ENCODE peak calls at places on chromosomes 2 and 18, in nine cellular contexts. One of them, this sample, is unnamed. For H3K9me3, the result is how much of the 10 kb centered on the place peaks cover.

GRCh38 chr2:28326873-28327495 is 65.7 kb upstream of the FOSL2 start:
- DNase-seq in neuronal stem cell: no peak
- DNase-seq in A549: no peak
- DNase-seq in fibroblast of lung: peak
- DNase-seq in kidney: peak
- DNase-seq in HepG2: no peak
- DNase-seq in transverse colon: no peak
- DNase-seq in hepatocyte: no peak
- DNase-seq in aorta: no peak
- DNase-seq in this sample: no peak

GRCh38 chr2:175630319-175631246 is 371.5 kb downstream of the LNPK start:
- DNase-seq in neuronal stem cell: no peak
- DNase-seq in kidney: no peak
- DNase-seq in HepG2: peak
- DNase-seq in A549: no peak
- DNase-seq in fibroblast of lung: no peak
- DNase-seq in transverse colon: no peak
- DNase-seq in hepatocyte: peak
- DNase-seq in aorta: no peak
- DNase-seq in this sample: no peak

GRCh38 chr2:233800231-233800630 is 22.1 kb downstream of the MROH2A start:
- DNase-seq in neuronal stem cell: no peak
- DNase-seq in A549: no peak
- DNase-seq in fibroblast of lung: no peak
- DNase-seq in transverse colon: no peak
- DNase-seq in kidney: no peak
- DNase-seq in hepatocyte: no peak
- DNase-seq in HepG2: no peak
- DNase-seq in aorta: peak
- DNase-seq in this sample: no peak

GRCh38 chr2:105919826-105920225 is 175.1 kb downstream of the NCK2 start:
- DNase-seq in neuronal stem cell: no peak
- DNase-seq in aorta: peak
- DNase-seq in kidney: no peak
- DNase-seq in HepG2: peak
- DNase-seq in fibroblast of lung: peak
- DNase-seq in transverse colon: peak
- DNase-seq in A549: peak
- DNase-seq in hepatocyte: peak
- DNase-seq in this sample: peak

GRCh38 chr18:11407900-11408299 is 201.5 kb upstream of the SLC35G4 start:
- DNase-seq in hepatocyte: no peak
- DNase-seq in kidney: no peak
- DNase-seq in neuronal stem cell: no peak
- DNase-seq in A549: no peak
- DNase-seq in fibroblast of lung: peak
- DNase-seq in transverse colon: no peak
- DNase-seq in aorta: no peak
- DNase-seq in HepG2: no peak
- DNase-seq in this sample: no peak

GRCh38 chr18:57544958-57545661 is 41.4 kb downstream of the FECH start:
- DNase-seq in neuronal stem cell: no peak
- DNase-seq in A549: no peak
- DNase-seq in fibroblast of lung: no peak
- DNase-seq in kidney: no peak
- DNase-seq in hepatocyte: no peak
- DNase-seq in aorta: no peak
- DNase-seq in transverse colon: no peak
- DNase-seq in HepG2: no peak
- DNase-seq in this sample: no peak

GRCh38 chr2:45734952-45735351 is 83.5 kb downstream of the PRKCE start:
- DNase-seq in kidney: no peak
- DNase-seq in aorta: no peak
- DNase-seq in fibroblast of lung: no peak
- DNase-seq in neuronal stem cell: no peak
- DNase-seq in HepG2: no peak
- DNase-seq in transverse colon: no peak
- DNase-seq in A549: no peak
- DNase-seq in hepatocyte: no peak
- DNase-seq in this sample: no peak

GRCh38 chr18:5817821-5818220 is 77.5 kb downstream of the TMEM200C start:
- DNase-seq in fibroblast of lung: no peak
- DNase-seq in kidney: no peak
- DNase-seq in hepatocyte: no peak
- DNase-seq in aorta: no peak
- DNase-seq in neuronal stem cell: no peak
- DNase-seq in A549: no peak
- DNase-seq in transverse colon: no peak
- DNase-seq in HepG2: no peak
- DNase-seq in this sample: no peak

GRCh38 chr2:28608829-28609400 is 113.1 kb downstream of the PLB1 start:
- DNase-seq in fibroblast of lung: no peak
- DNase-seq in transverse colon: no peak
- DNase-seq in hepatocyte: no peak
- DNase-seq in kidney: no peak
- DNase-seq in neuronal stem cell: no peak
- DNase-seq in aorta: peak
- DNase-seq in A549: no peak
- DNase-seq in HepG2: no peak
- DNase-seq in this sample: no peak

GRCh38 chr2:201807452-201807980 is 1.2 kb downstream of the CDK15 start:
- DNase-seq in fibroblast of lung: peak
- DNase-seq in A549: no peak
- DNase-seq in HepG2: no peak
- DNase-seq in neuronal stem cell: no peak
- DNase-seq in aorta: peak
- DNase-seq in kidney: peak
- DNase-seq in transverse colon: no peak
- DNase-seq in hepatocyte: peak
- DNase-seq in this sample: no peak

GRCh38 chr18:57833441-57834101 is 30.5 kb upstream of the ATP8B1 start:
- DNase-seq in hepatocyte: peak
- DNase-seq in HepG2: peak
- DNase-seq in neuronal stem cell: no peak
- DNase-seq in fibroblast of lung: peak
- DNase-seq in A549: no peak
- DNase-seq in aorta: no peak
- DNase-seq in transverse colon: no peak
- DNase-seq in kidney: no peak
- DNase-seq in this sample: no peak

GRCh38 chr2:201129044-201129505 is 13.1 kb downstream of the CFLAR start:
- DNase-seq in A549: no peak
- DNase-seq in hepatocyte: peak
- DNase-seq in transverse colon: peak
- DNase-seq in HepG2: peak
- DNase-seq in aorta: no peak
- DNase-seq in fibroblast of lung: no peak
- DNase-seq in neuronal stem cell: no peak
- DNase-seq in kidney: no peak
- DNase-seq in this sample: no peak

GRCh38 chr2:36352024-36352398 is 3.6 kb upstream of the CRIM1 start:
- DNase-seq in kidney: no peak
- DNase-seq in aorta: no peak
- DNase-seq in HepG2: peak
- DNase-seq in neuronal stem cell: no peak
- DNase-seq in transverse colon: no peak
- DNase-seq in hepatocyte: peak
- DNase-seq in fibroblast of lung: peak
- DNase-seq in A549: no peak
- DNase-seq in this sample: no peak

GRCh38 chr2:36561223-36561944 is 36.6 kb downstream of the FEZ2 start:
- DNase-seq in A549: peak
- DNase-seq in kidney: no peak
- DNase-seq in neuronal stem cell: no peak
- DNase-seq in hepatocyte: peak
- DNase-seq in fibroblast of lung: peak
- DNase-seq in HepG2: peak
- DNase-seq in aorta: no peak
- DNase-seq in transverse colon: peak
- DNase-seq in this sample: no peak

GRCh38 chr2:185417111-185417510 is 321.5 kb upstream of the FSIP2 start:
- DNase-seq in A549: no peak
- DNase-seq in neuronal stem cell: no peak
- DNase-seq in fibroblast of lung: no peak
- DNase-seq in hepatocyte: no peak
- DNase-seq in transverse colon: no peak
- DNase-seq in HepG2: no peak
- DNase-seq in kidney: no peak
- DNase-seq in aorta: no peak
- DNase-seq in this sample: no peak

GRCh38 chr2:80517301-80517700 is 212.7 kb upstream of the LRRTM1 start:
- DNase-seq in aorta: no peak
- DNase-seq in fibroblast of lung: no peak
- DNase-seq in hepatocyte: no peak
- DNase-seq in transverse colon: no peak
- DNase-seq in HepG2: no peak
- DNase-seq in kidney: no peak
- DNase-seq in A549: no peak
- DNase-seq in neuronal stem cell: no peak
- DNase-seq in this sample: no peak

GRCh38 chr2:61177727-61178549 is 15.9 kb downstream of the C2orf74 start:
- DNase-seq in hepatocyte: no peak
- DNase-seq in aorta: no peak
- DNase-seq in A549: no peak
- DNase-seq in HepG2: peak
- DNase-seq in fibroblast of lung: peak
- DNase-seq in kidney: peak
- DNase-seq in transverse colon: peak
- DNase-seq in neuronal stem cell: no peak
- DNase-seq in this sample: peak

GRCh38 chr2:217683096-217683870 is 319.5 kb downstream of the TNS1 start:
- DNase-seq in aorta: no peak
- DNase-seq in neuronal stem cell: no peak
- DNase-seq in hepatocyte: no peak
- DNase-seq in fibroblast of lung: no peak
- DNase-seq in kidney: no peak
- DNase-seq in transverse colon: no peak
- DNase-seq in A549: no peak
- DNase-seq in HepG2: no peak
- DNase-seq in this sample: no peak

GRCh38 chr2:28048341-28048740 is 157.8 kb downstream of the BABAM2 start:
- DNase-seq in HepG2: no peak
- DNase-seq in neuronal stem cell: no peak
- DNase-seq in A549: no peak
- DNase-seq in transverse colon: no peak
- DNase-seq in hepatocyte: no peak
- DNase-seq in fibroblast of lung: peak
- DNase-seq in kidney: no peak
- DNase-seq in aorta: no peak
- DNase-seq in this sample: no peak

GRCh38 chr2:154125900-154126299 is 254.2 kb downstream of the GALNT13 start:
- DNase-seq in transverse colon: no peak
- DNase-seq in A549: no peak
- DNase-seq in HepG2: no peak
- DNase-seq in aorta: no peak
- DNase-seq in neuronal stem cell: no peak
- DNase-seq in fibroblast of lung: peak
- DNase-seq in kidney: no peak
- DNase-seq in hepatocyte: no peak
- DNase-seq in this sample: no peak

GRCh38 chr2:154120706-154121105 is 249.0 kb downstream of the GALNT13 start:
- DNase-seq in transverse colon: no peak
- DNase-seq in neuronal stem cell: no peak
- DNase-seq in fibroblast of lung: no peak
- DNase-seq in aorta: no peak
- DNase-seq in hepatocyte: no peak
- DNase-seq in kidney: no peak
- DNase-seq in A549: no peak
- DNase-seq in HepG2: no peak
- DNase-seq in this sample: no peak
- H3K9me3 ChIP-seq in transverse colon: under half
- H3K9me3 ChIP-seq in neuronal stem cell: under half
- H3K9me3 ChIP-seq in fibroblast of lung: under half
- H3K9me3 ChIP-seq in aorta: under half
- H3K9me3 ChIP-seq in hepatocyte: under half
- H3K9me3 ChIP-seq in kidney: under half
- H3K9me3 ChIP-seq in A549: under half
- H3K9me3 ChIP-seq in HepG2: under half
- H3K9me3 ChIP-seq in this sample: under half

DNA sequence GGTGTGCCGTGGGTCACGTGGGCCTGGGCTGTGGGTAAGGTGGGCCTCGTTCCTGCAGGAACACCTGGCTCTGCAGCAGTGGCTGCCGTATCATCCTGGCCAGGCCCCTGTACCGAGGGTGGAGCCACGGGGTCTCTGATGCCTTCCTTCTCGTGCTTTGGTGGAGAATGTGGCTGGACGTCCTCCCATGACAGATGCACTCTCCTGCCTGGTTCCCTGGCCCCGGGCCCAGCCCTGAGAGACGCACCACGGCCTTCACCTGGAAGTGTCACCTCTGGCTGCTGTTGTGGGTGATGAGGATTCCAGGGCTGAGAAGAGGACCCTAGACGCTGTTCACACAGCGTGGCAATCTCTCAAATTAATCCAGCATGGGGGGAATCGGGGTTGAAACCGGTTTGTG is 49.5 kb downstream of the NFATC1 start:
- DNase-seq in neuronal stem cell: no peak
- DNase-seq in kidney: no peak
- DNase-seq in transverse colon: no peak
- DNase-seq in HepG2: no peak
- DNase-seq in aorta: no peak
- DNase-seq in A549: no peak
- DNase-seq in fibroblast of lung: no peak
- DNase-seq in hepatocyte: no peak
- DNase-seq in this sample: no peak
- H3K9me3 ChIP-seq in neuronal stem cell: under half
- H3K9me3 ChIP-seq in kidney: under half
- H3K9me3 ChIP-seq in transverse colon: under half
- H3K9me3 ChIP-seq in HepG2: under half
- H3K9me3 ChIP-seq in aorta: under half
- H3K9me3 ChIP-seq in A549: under half
- H3K9me3 ChIP-seq in fibroblast of lung: under half
- H3K9me3 ChIP-seq in hepatocyte: under half
- H3K9me3 ChIP-seq in this sample: under half

DNA sequence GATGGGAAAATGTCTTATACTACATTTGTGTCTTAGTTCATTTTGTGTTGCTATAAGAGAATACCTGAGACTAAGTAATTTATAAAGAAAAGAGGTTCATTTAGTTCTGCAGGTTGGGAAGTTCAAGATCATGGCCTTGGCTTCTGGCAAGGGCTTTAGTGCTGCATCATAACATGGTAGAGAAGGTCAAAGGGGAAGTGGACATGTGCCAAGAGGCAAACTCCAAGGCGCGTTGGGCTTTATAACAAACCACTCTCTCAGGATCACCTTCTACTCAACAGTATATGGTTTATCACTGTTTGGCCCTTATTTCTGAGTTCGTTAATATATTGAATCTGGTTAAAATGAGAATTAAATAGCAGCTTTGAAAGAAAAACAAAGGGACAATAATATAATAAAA is 58.2 kb downstream of the ICA1L start:
- DNase-seq in HepG2: no peak
- DNase-seq in hepatocyte: no peak
- DNase-seq in neuronal stem cell: no peak
- DNase-seq in transverse colon: no peak
- DNase-seq in fibroblast of lung: no peak
- DNase-seq in kidney: no peak
- DNase-seq in aorta: no peak
- DNase-seq in A549: no peak
- DNase-seq in this sample: no peak
- H3K9me3 ChIP-seq in HepG2: under half
- H3K9me3 ChIP-seq in hepatocyte: under half
- H3K9me3 ChIP-seq in neuronal stem cell: under half
- H3K9me3 ChIP-seq in transverse colon: under half
- H3K9me3 ChIP-seq in fibroblast of lung: under half
- H3K9me3 ChIP-seq in kidney: under half
- H3K9me3 ChIP-seq in aorta: under half
- H3K9me3 ChIP-seq in A549: under half
- H3K9me3 ChIP-seq in this sample: under half

GRCh38 chr2:2850218-2850850 is 519.3 kb upstream of the MYT1L start:
- DNase-seq in kidney: no peak
- DNase-seq in HepG2: no peak
- DNase-seq in aorta: no peak
- DNase-seq in transverse colon: no peak
- DNase-seq in A549: no peak
- DNase-seq in fibroblast of lung: no peak
- DNase-seq in hepatocyte: no peak
- DNase-seq in neuronal stem cell: no peak
- DNase-seq in this sample: no peak
- H3K9me3 ChIP-seq in kidney: under half
- H3K9me3 ChIP-seq in HepG2: under half
- H3K9me3 ChIP-seq in aorta: under half
- H3K9me3 ChIP-seq in transverse colon: under half
- H3K9me3 ChIP-seq in A549: under half
- H3K9me3 ChIP-seq in fibroblast of lung: under half
- H3K9me3 ChIP-seq in hepatocyte: under half
- H3K9me3 ChIP-seq in neuronal stem cell: under half
- H3K9me3 ChIP-seq in this sample: under half

This sample was measured in T-helper 17 cell.